ENCODE peak calls at places on chromosomes 1 and 21, in seven cellular contexts. U is activated CD8-positive, alpha-beta memory T cell treated with anti-CD3 and anti-CD28 coated beads for 1 hour; Z is fibroblast of mammary gland; L is NCI-H1694; O is activated naive CD8-positive, alpha-beta T cell treated with anti-CD3 and anti-CD28 coated beads, Interleukin-2, amount 50 U/mL, for 16 hours; P is left cardiac atrium; K is HAP-1. A is an unnamed sample.

GRCh38 chr1:154186177-154186576 is 5.7 kb downstream of the TPM3 start:
- DNase-seq in U (peak), Z (peak), L (peak), O (peak), P (no peak), K (peak), A (peak)

GRCh38 chr21:17538576-17538975 is 25.7 kb downstream of the CXADR start:
- DNase-seq in U (no peak), Z (no peak), L (no peak), O (no peak), P (no peak), K (no peak), A (no peak)

GRCh38 chr1:245860681-245861552 is 646.2 kb downstream of the SMYD3 start:
- DNase-seq in U (no peak), Z (peak), L (peak), O (no peak), P (no peak), K (no peak), A (no peak)

GRCh38 chr21:36820176-36821031 is 121.5 kb downstream of the SIM2 start:
- DNase-seq in U (no peak), Z (no peak), L (no peak), O (no peak), P (no peak), K (no peak), A (no peak)

GRCh38 chr1:111967886-111968285 is 21.6 kb downstream of the KCND3 start:
- DNase-seq in U (no peak), Z (no peak), L (no peak), O (no peak), P (no peak), K (no peak), A (peak)

GRCh38 chr1:109625601-109626560 is 6.2 kb downstream of the AMPD2 start:
- DNase-seq in U (no peak), Z (no peak), L (peak), O (no peak), P (peak), K (no peak), A (peak)

GRCh38 chr21:25997788-25998611 is 172.6 kb downstream of the APP start:
- DNase-seq in U (no peak), Z (no peak), L (no peak), O (no peak), P (no peak), K (peak), A (peak)

GRCh38 chr1:6487804-6488484 is 3.5 kb downstream of the PLEKHG5 start:
- DNase-seq in U (no peak), Z (no peak), L (no peak), O (no peak), P (no peak), K (no peak), A (no peak)

GRCh38 chr1:64042331-64043100 is 160.9 kb upstream of the UBE2U start:
- DNase-seq in U (no peak), Z (peak), L (peak), O (no peak), P (peak), K (no peak), A (no peak)

GRCh38 chr1:149915429-149916192 is 2.0 kb downstream of the SV2A start:
- DNase-seq in U (no peak), Z (no peak), L (no peak), O (no peak), P (no peak), K (no peak), A (peak)

GRCh38 chr1:90204036-90204594 is 209.2 kb downstream of the ZNF326 start:
- DNase-seq in U (no peak), Z (no peak), L (no peak), O (no peak), P (no peak), K (no peak), A (no peak)

GRCh38 chr1:36924282-36924791 is 110.0 kb downstream of the GRIK3 start:
- DNase-seq in U (no peak), Z (peak), L (peak), O (no peak), P (peak), K (peak), A (peak)

GRCh38 chr1:18339161-18339560 is 141.6 kb upstream of the KLHDC7A start:
- DNase-seq in U (no peak), Z (no peak), L (no peak), O (no peak), P (no peak), K (no peak), A (no peak)

GRCh38 chr1:222592171-222592570 is 2.4 kb upstream of the TAF1A start:
- DNase-seq in U (no peak), Z (peak), L (no peak), O (no peak), P (no peak), K (no peak), A (no peak)

GRCh38 chr21:44785620-44786344 is 15.8 kb downstream of the UBE2G2 start:
- DNase-seq in U (no peak), Z (peak), L (no peak), O (no peak), P (no peak), K (no peak), A (no peak)

GRCh38 chr1:53553734-53554509 is 94.7 kb downstream of the DMRTB1 start:
- DNase-seq in U (no peak), Z (no peak), L (no peak), O (no peak), P (peak), K (peak), A (no peak)

GRCh38 chr1:20202166-20202565 is 15.8 kb upstream of the PLA2G2C start:
- DNase-seq in U (no peak), Z (no peak), L (no peak), O (no peak), P (no peak), K (no peak), A (no peak)

GRCh38 chr1:203146042-203146369 is 18.5 kb downstream of the ADORA1 start:
- DNase-seq in U (no peak), Z (no peak), L (no peak), O (no peak), P (no peak), K (no peak), A (no peak)

GRCh38 chr1:216824511-216824910 is 101.3 kb upstream of the ESRRG start:
- DNase-seq in U (no peak), Z (no peak), L (no peak), O (no peak), P (no peak), K (no peak), A (no peak)

GRCh38 chr21:45822429-45823099 is 159.0 kb upstream of the COL6A1 start:
- DNase-seq in U (no peak), Z (no peak), L (no peak), O (no peak), P (no peak), K (peak), A (no peak)